ENCODE peak calls at places on chromosomes 13 and 19, in eight cellular contexts. L, E, U, Z, J, W, R and O are unnamed samples.

GRCh38 chr13:73833331-73834070 is 300.7 kb downstream of the KLF12 start:
- DNase-seq in L (no peak), E (no peak), U (no peak), Z (no peak), J (no peak), W (no peak), R (no peak), O (no peak)

GRCh38 chr19:45419396-45419795 is 4.3 kb downstream of the ERCC1 start:
- DNase-seq in L (peak), E (no peak), U (no peak), Z (no peak), J (no peak), W (no peak), R (no peak), O (no peak)

GRCh38 chr19:22595422-22595821 is 38.7 kb upstream of the ZNF492 start:
- DNase-seq in L (no peak), E (no peak), U (no peak), Z (no peak), J (no peak), W (no peak), R (no peak), O (no peak)

GRCh38 chr19:6737873-6738725 is 719 bp upstream of the GPR108 start:
- DNase-seq in L (peak), E (peak), U (peak), Z (peak), J (peak), W (peak), R (peak), O (peak)

GRCh38 chr19:44718441-44719261 is 19.7 kb downstream of the CEACAM16 start:
- DNase-seq in L (no peak), E (peak), U (peak), Z (peak), J (no peak), W (no peak), R (peak), O (peak)

GRCh38 chr13:105608132-105608531 is 927.3 kb downstream of the EFNB2 start:
- DNase-seq in L (no peak), E (no peak), U (no peak), Z (no peak), J (no peak), W (no peak), R (no peak), O (no peak)

GRCh38 chr19:3818479-3818878 is 32.3 kb upstream of the MATK start:
- DNase-seq in L (no peak), E (no peak), U (no peak), Z (peak), J (peak), W (no peak), R (no peak), O (no peak)

GRCh38 chr19:47310819-47311218 is 1.2 kb downstream of the C5AR1 start:
- DNase-seq in L (no peak), E (peak), U (peak), Z (peak), J (no peak), W (no peak), R (peak), O (no peak)

GRCh38 chr19:12126707-12127106 is 13.4 kb downstream of the ZNF20 start:
- DNase-seq in L (no peak), E (no peak), U (peak), Z (peak), J (no peak), W (no peak), R (no peak), O (no peak)

GRCh38 chr13:80082396-80083096 is 258.4 kb downstream of the SPRY2 start:
- DNase-seq in L (no peak), E (no peak), U (no peak), Z (peak), J (no peak), W (no peak), R (no peak), O (no peak)

GRCh38 chr19:44003461-44004134 is 841 bp downstream of the ZNF230 start:
- DNase-seq in L (peak), E (no peak), U (no peak), Z (peak), J (no peak), W (no peak), R (no peak), O (no peak)